ENCODE peak calls at places on chromosomes 12 and 14, in five cellular contexts. S is SHP77, E is SK-N-SH, X is endothelial cell, T is natural killer cell. M is an unnamed sample.

GRCh38 chr12:55845785-55846496 is 3.2 kb upstream of the MMP19 start:
- DNase-seq in S (no peak), E (no peak), T (no peak), X (no peak), M (no peak)

GRCh38 chr12:13036881-13037280 is 7.3 kb upstream of the FAM234B start:
- DNase-seq in X (no peak), T (no peak), E (no peak), S (no peak), M (no peak)

GRCh38 chr12:46664771-46665287 is 161.0 kb downstream of the SLC38A4 start:
- DNase-seq in E (no peak), X (no peak), S (no peak), T (no peak), M (no peak)

GRCh38 chr12:85283560-85283959 is 3.5 kb downstream of the ALX1 start:
- DNase-seq in X (no peak), T (no peak), S (no peak), E (no peak), M (no peak)

GRCh38 chr12:26080911-26081310 is 43.9 kb downstream of the BHLHE41 start:
- DNase-seq in T (no peak), X (no peak), E (no peak), S (no peak), M (no peak)

GRCh38 chr12:15706010-15706676 is 83.0 kb downstream of the EPS8 start:
- DNase-seq in S (no peak), X (no peak), E (no peak), T (no peak), M (no peak)

GRCh38 chr14:73833024-73833423 is 18.6 kb upstream of the PTGR2 start:
- DNase-seq in X (no peak), S (no peak), T (no peak), E (no peak), M (no peak)

GRCh38 chr12:114384746-114385145 is 21.2 kb downstream of the TBX5 start:
- DNase-seq in T (no peak), E (no peak), S (no peak), X (no peak), M (no peak)

GRCh38 chr14:24665440-24665991 is 31.5 kb upstream of the GZMB start:
- DNase-seq in S (no peak), X (no peak), E (no peak), T (peak), M (no peak)

GRCh38 chr12:64039285-64039871 is 182.7 kb downstream of the KICS2 start:
- DNase-seq in S (peak), E (no peak), T (no peak), X (no peak), M (no peak)

GRCh38 chr12:124684496-124684895 is 117.1 kb upstream of the NCOR2 start:
- DNase-seq in T (no peak), S (no peak), X (no peak), E (peak), M (no peak)

GRCh38 chr12:132686831-132687210 is 321 bp downstream of the POLE start:
- DNase-seq in T (no peak), S (no peak), E (peak), X (no peak), M (peak)

GRCh38 chr12:57420482-57420881 is 10.4 kb downstream of the R3HDM2 start:
- DNase-seq in E (no peak), S (no peak), T (no peak), X (no peak), M (no peak)

GRCh38 chr14:102371361-102371760 is 8.6 kb downstream of the TECPR2 start:
- DNase-seq in S (no peak), E (no peak), T (no peak), X (no peak), M (no peak)

GRCh38 chr14:105496831-105497591 is 6.0 kb downstream of the TEDC1 start:
- DNase-seq in E (no peak), T (peak), X (no peak), S (no peak), M (no peak)

GRCh38 chr12:3752741-3753486 is at the start of gene CRACR2A:
- DNase-seq in S (no peak), E (peak), T (peak), X (peak), M (peak)

GRCh38 chr12:93061414-93062099 is 132.5 kb upstream of the EEA1 start:
- DNase-seq in X (no peak), E (no peak), T (no peak), S (no peak), M (no peak)

GRCh38 chr12:130646690-130647089 is 69.4 kb downstream of the RIMBP2 start:
- DNase-seq in S (no peak), X (no peak), E (no peak), T (no peak), M (no peak)

GRCh38 chr14:98953544-98954346 is 318.3 kb downstream of the BCL11B start:
- DNase-seq in X (no peak), S (no peak), T (no peak), E (no peak), M (no peak)

GRCh38 chr12:47820631-47821345 is 1.1 kb upstream of the HDAC7 start:
- DNase-seq in E (peak), X (peak), S (no peak), T (no peak), M (peak)

GRCh38 chr12:123723011-123723410 is 10.9 kb downstream of the ATP6V0A2 start:
- DNase-seq in S (no peak), T (no peak), E (no peak), X (no peak), M (no peak)

GRCh38 chr12:71504471-71504852 is 64.9 kb downstream of the LGR5 start:
- DNase-seq in S (no peak), E (no peak), X (no peak), T (no peak), M (no peak)

GRCh38 chr14:90521121-90521929 is 124.5 kb downstream of the CALM1 start:
- DNase-seq in E (no peak), T (no peak), X (no peak), S (no peak), M (no peak)

GRCh38 chr12:131280426-131280825 is 326.7 kb downstream of the ADGRD1 start:
- DNase-seq in X (no peak), T (no peak), E (no peak), S (no peak), M (no peak)

GRCh38 chr14:76699209-76699608 is 62.1 kb upstream of the VASH1 start:
- DNase-seq in T (no peak), S (no peak), X (no peak), E (no peak), M (no peak)

GRCh38 chr12:44626883-44627282 is 249.2 kb downstream of the NELL2 start:
- DNase-seq in X (no peak), T (no peak), E (no peak), S (no peak), M (no peak)

GRCh38 chr14:90536511-90537191 is 139.8 kb downstream of the CALM1 start:
- DNase-seq in S (no peak), X (no peak), T (no peak), E (no peak), M (no peak)

M was measured in K562.